ENCODE peak calls at places on chromosomes 12 and 14, in four cellular contexts. V, W, N and Y are unnamed samples. For H3K27me3, the result is how much of the 10 kb centered on the place peaks cover.

GRCh38 chr14:23409966-23410635 is 2.0 kb upstream of the MYH6 start:
- DNase-seq in V (no peak), W (no peak), N (peak), Y (no peak)

GRCh38 chr14:74257078-74257987 is 18.1 kb downstream of the VSX2 start:
- DNase-seq in V (peak), W (peak), N (no peak), Y (no peak)

GRCh38 chr12:9707864-9708808 is 24.8 kb downstream of the CLECL1 start:
- DNase-seq in V (peak), W (peak), N (peak), Y (no peak)

GRCh38 chr14:33951183-33951840 is 438 bp upstream of the EGLN3 start:
- DNase-seq in V (no peak), W (no peak), N (no peak), Y (no peak)

GRCh38 chr14:96631621-96632362 is 129.6 kb downstream of the PAPOLA start:
- DNase-seq in V (peak), W (no peak), N (no peak), Y (no peak)

GRCh38 chr12:54648265-54648664 is at the start of gene DCD:
- DNase-seq in V (no peak), W (no peak), N (no peak), Y (no peak)

GRCh38 chr14:72256055-72256454 is 323.8 kb downstream of the RGS6 start:
- DNase-seq in V (no peak), W (no peak), N (no peak), Y (no peak)

GRCh38 chr12:41361791-41362190 is 173.7 kb downstream of the PDZRN4 start:
- DNase-seq in V (no peak), W (no peak), N (no peak), Y (no peak)

GRCh38 chr12:40058721-40059190 is 47.1 kb downstream of the SLC2A13 start:
- DNase-seq in V (no peak), W (no peak), N (peak), Y (no peak)

GRCh38 chr14:74988131-74988530 is 14.6 kb upstream of the EIF2B2 start:
- DNase-seq in V (no peak), W (peak), N (no peak), Y (no peak)

GRCh38 chr14:31026395-31027096 is 367 bp upstream of the STRN3 start:
- DNase-seq in V (peak), W (peak), N (peak), Y (peak)

GRCh38 chr12:105292705-105293104 is 37.8 kb upstream of the C12orf75 start:
- DNase-seq in V (no peak), W (peak), N (no peak), Y (no peak)

GRCh38 chr14:71497645-71498086 is 434.6 kb upstream of the RGS6 start:
- DNase-seq in V (no peak), W (peak), N (no peak), Y (no peak)

GRCh38 chr14:22928237-22929103 is 706 bp downstream of the PRMT5 start:
- DNase-seq in V (no peak), W (peak), N (no peak), Y (no peak)

GRCh38 chr12:71607494-71608330 is 55.9 kb downstream of the ZFC3H1 start:
- DNase-seq in V (no peak), W (no peak), N (no peak), Y (no peak)

GRCh38 chr12:38775457-38775856 is 129.9 kb downstream of the CPNE8 start:
- DNase-seq in V (no peak), W (no peak), N (no peak), Y (no peak)

GRCh38 chr14:67418368-67419174 is 6.6 kb upstream of the PLEK2 start:
- DNase-seq in V (no peak), W (peak), N (no peak), Y (no peak)

GRCh38 chr14:95538801-95539509 is 4.1 kb downstream of the GLRX5 start:
- DNase-seq in V (no peak), W (no peak), N (no peak), Y (no peak)

GRCh38 chr12:59194794-59195193 is 274.5 kb upstream of the LRIG3 start:
- DNase-seq in V (no peak), W (no peak), N (no peak), Y (no peak)

GRCh38 chr14:24891987-24892729 is 157.8 kb downstream of the STXBP6 start:
- DNase-seq in V (no peak), W (no peak), N (no peak), Y (no peak)

GRCh38 chr12:1127021-1127420 is 136.0 kb downstream of the ERC1 start:
- DNase-seq in V (no peak), W (no peak), N (no peak), Y (no peak)

GRCh38 chr12:29882771-29883315 is 99.1 kb upstream of the TMTC1 start:
- DNase-seq in V (no peak), W (no peak), N (no peak), Y (no peak)

GRCh38 chr14:63924375-63924774 is 71.6 kb downstream of the SYNE2 start:
- DNase-seq in V (no peak), W (no peak), N (no peak), Y (no peak)

GRCh38 chr12:65511134-65511912 is 232.8 kb downstream of the MSRB3 start:
- DNase-seq in V (no peak), W (peak), N (peak), Y (no peak)

GRCh38 chr12:120903382-120903817 is 758 bp downstream of the SPPL3 start:
- DNase-seq in V (peak), W (peak), N (peak), Y (no peak)

GRCh38 chr12:108620236-108620879 is 13.3 kb downstream of the SELPLG start:
- DNase-seq in V (no peak), W (no peak), N (no peak), Y (no peak)

GRCh38 chr14:79576434-79576833 is 634.9 kb downstream of the DIO2 start:
- DNase-seq in V (no peak), W (no peak), N (no peak), Y (no peak)

GRCh38 chr12:11965258-11965910 is 105.4 kb upstream of the BCL2L14 start:
- DNase-seq in V (no peak), W (no peak), N (no peak), Y (no peak)

GRCh38 chr12:51127050-51127729 is 43.8 kb upstream of the CSRNP2 start:
- DNase-seq in V (no peak), W (no peak), N (no peak), Y (no peak)

GRCh38 chr12:46661161-46661845 is 164.5 kb downstream of the SLC38A4 start:
- DNase-seq in V (peak), W (peak), N (no peak), Y (peak)

GRCh38 chr14:68692916-68693771 is 99.7 kb downstream of the ZFP36L1 start:
- DNase-seq in V (no peak), W (no peak), N (no peak), Y (peak)

GRCh38 chr14:59427653-59428578 is 37.3 kb downstream of the GPR135 start:
- DNase-seq in V (no peak), W (no peak), N (peak), Y (no peak)

GRCh38 chr12:64610092-64610659 is at the start of gene RASSF3:
- DNase-seq in V (peak), W (peak), N (peak), Y (no peak)

GRCh38 chr14:90599748-90600507 is 203.1 kb downstream of the CALM1 start:
- DNase-seq in V (peak), W (no peak), N (no peak), Y (no peak)

GRCh38 chr12:104055686-104056388 is 5.8 kb upstream of the GLT8D2 start:
- DNase-seq in V (no peak), W (peak), N (peak), Y (no peak)

GRCh38 chr12:13749380-13749779 is 232.0 kb downstream of the GRIN2B start:
- DNase-seq in V (peak), W (no peak), N (no peak), Y (no peak)

GRCh38 chr12:95820096-95820703 is 29.6 kb upstream of the NTN4 start:
- DNase-seq in V (peak), W (peak), N (no peak), Y (no peak)

GRCh38 chr12:26878661-26879119 is 45.7 kb upstream of the ITPR2 start:
- DNase-seq in V (no peak), W (peak), N (peak), Y (no peak)

DNA sequence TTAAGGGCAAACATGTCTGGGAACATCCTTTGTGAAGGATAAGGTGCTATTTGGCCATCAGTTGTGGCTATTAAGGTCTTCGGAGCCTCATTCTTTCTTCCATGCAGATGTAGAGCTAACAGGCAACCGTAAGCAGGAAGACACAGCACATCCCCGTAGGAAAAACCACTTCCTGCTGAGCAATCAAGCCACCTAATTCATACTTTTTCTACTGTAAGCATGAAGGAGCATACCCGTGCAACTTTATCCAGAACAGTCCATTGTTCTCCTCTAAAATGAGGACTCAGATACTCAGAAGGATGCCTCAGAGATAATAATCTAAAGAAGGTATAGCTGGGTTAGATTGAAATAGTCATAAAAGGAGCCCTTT is 232.0 kb downstream of the PPM1H start:
- DNase-seq in V (no peak), W (peak), N (no peak), Y (no peak)
- H3K4me3 ChIP-seq in V (no peak), W (no peak), N (no peak), Y (no peak)

GRCh38 chr14:105143451-105144230 is 24.9 kb downstream of the JAG2 start:
- DNase-seq in V (peak), W (no peak), N (no peak), Y (no peak)

GRCh38 chr14:105145381-105146180 is 23.0 kb downstream of the JAG2 start:
- DNase-seq in V (no peak), W (no peak), N (peak), Y (no peak)

GRCh38 chr14:105142651-105143450 is 25.7 kb downstream of the JAG2 start:
- DNase-seq in V (peak), W (no peak), N (peak), Y (no peak)

GRCh38 chr14:105144666-105145380 is 23.8 kb downstream of the JAG2 start:
- DNase-seq in V (peak), W (no peak), N (no peak), Y (no peak)

DNA sequence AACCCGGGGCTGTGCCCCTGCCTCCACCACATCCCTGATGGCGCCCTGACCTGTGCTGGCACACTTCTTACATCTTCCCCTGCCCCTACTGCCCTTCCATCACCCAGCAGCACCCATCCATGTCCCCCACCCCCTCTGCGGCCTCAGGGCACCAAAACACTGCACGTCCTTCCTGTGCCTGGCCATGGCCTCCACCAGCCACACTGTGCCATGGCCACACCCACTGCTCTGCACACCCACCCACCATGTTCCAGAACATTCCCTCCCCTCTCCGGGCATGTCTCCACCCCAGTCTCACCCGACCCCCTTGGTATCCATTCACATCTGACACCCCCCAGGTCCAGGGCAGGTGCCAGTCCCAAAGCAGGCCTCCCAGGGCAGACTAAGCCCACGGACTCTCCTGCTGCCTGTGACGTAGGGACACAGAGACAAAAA is 24.3 kb downstream of the JAG2 start:
- DNase-seq in V (no peak), W (no peak), N (no peak), Y (no peak)
- H3K27me3 ChIP-seq in V (under half), W (under half), N (under half), Y (under half)

GRCh38 chr12:131000000-131000486 is 46.3 kb downstream of the ADGRD1 start:
- DNase-seq in V (no peak), W (no peak), N (no peak), Y (no peak)

GRCh38 chr12:131003676-131004075 is 50.0 kb downstream of the ADGRD1 start:
- DNase-seq in V (peak), W (no peak), N (no peak), Y (no peak)

GRCh38 chr12:131002271-131002670 is 48.6 kb downstream of the ADGRD1 start:
- DNase-seq in V (peak), W (no peak), N (no peak), Y (no peak)

GRCh38 chr12:131003036-131003435 is 49.3 kb downstream of the ADGRD1 start:
- DNase-seq in V (peak), W (no peak), N (no peak), Y (no peak)

GRCh38 chr12:131001493-131001892 is 47.8 kb downstream of the ADGRD1 start:
- DNase-seq in V (peak), W (no peak), N (no peak), Y (no peak)
- H3K4me3 ChIP-seq in V (no peak), W (no peak), N (no peak), Y (no peak)

DNA sequence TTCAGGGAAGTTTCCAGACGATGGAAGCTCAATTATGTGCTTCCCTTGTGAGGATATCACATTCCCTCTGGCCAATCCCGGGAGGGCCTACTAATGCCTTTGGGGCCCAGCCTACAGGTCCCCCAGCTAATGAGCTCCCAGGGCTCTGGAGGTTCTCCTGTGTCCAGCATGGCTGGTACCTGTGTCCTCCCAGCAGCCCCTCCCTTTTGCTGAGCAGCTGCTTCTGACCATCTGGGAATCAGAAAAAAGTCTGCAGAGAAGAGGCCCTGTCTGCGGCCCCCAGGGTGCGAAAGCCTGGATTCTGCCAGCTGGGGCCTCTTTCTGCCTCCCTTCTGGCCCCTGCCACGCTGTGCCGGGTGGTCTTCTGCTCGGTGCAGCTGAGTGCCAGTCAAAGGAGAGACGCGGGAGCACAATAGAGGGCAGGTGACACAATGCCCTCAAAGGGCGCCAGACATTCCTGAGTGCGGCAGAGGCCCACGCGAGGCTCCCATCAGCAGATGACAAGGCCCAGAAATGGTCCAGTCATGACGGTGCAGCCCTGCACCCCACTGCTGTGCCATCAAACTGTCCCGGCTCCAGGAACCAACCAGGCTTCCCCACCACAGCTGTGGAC is 12.6 kb downstream of the BTBD6 start:
- DNase-seq in V (no peak), W (no peak), N (no peak), Y (no peak)
- H3K27me3 ChIP-seq in V (under half), W (under half), N (under half), Y (under half)

DNA sequence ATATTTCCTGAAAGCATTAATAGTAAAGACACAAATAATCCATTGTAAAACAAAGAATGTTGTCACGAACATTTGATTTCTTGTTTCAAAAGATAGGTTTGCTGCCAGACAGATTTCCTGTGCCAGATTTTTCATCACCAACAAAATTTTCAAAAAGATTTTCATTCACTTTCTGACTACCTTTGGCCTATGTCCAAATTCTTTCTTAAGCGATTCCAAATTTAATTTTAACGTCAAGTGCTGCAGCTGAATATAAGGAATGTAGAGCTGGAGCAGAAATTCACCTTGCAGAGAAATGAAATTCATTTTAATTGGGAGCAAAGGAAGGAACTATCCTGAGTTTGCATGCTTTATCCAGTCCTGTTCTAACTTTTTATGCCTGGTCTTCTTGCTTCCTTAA is 277.4 kb downstream of the CCER1 start:
- DNase-seq in V (no peak), W (peak), N (no peak), Y (no peak)
- H3K4me3 ChIP-seq in V (no peak), W (no peak), N (no peak), Y (no peak)

GRCh38 chr12:52257074-52257551 is 17.3 kb upstream of the KRT86 start:
- DNase-seq in V (no peak), W (no peak), N (no peak), Y (no peak)

GRCh38 chr12:52260351-52261210 is 13.9 kb upstream of the KRT86 start:
- DNase-seq in V (no peak), W (peak), N (no peak), Y (no peak)

GRCh38 chr12:52256165-52256935 is 18.1 kb upstream of the KRT86 start:
- DNase-seq in V (peak), W (no peak), N (no peak), Y (no peak)

GRCh38 chr12:52259850-52260249 is 14.6 kb upstream of the KRT86 start:
- DNase-seq in V (no peak), W (no peak), N (no peak), Y (no peak)

DNA sequence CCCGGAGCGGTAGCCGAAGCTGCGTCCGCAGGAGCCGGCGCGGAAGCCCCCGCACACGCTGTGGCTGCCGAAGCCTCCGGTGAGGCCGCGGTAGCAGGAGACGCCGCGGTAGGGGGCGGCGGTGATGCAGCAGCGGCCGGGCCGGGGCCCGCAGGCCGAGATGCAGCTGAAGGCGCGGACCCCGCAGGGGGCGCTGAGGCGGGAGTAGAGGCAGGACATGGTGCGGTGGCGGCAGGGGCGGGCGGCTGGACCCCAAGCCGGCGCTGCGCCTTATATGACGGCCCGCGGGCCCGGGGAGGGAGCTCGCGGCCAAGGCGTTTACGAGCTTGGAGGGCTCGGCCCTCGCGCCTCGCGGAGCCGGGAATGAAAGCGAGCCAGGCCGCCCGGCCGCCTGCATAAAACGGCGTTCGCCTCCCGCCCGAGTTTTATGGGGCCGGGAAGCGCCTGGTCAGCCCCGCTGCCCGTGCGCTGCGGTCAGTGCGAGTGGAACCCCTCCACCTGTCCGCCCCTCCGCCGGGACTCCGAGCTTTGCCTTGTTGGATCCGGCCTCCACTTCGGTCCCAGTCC is 16.0 kb upstream of the KRT86 start:
- DNase-seq in V (peak), W (peak), N (no peak), Y (no peak)
- H3K27me3 ChIP-seq in V (under half), W (under half), N (half or more), Y (under half)

GRCh38 chr12:130762319-130762675 is 46.2 kb upstream of the RIMBP2 start:
- DNase-seq in V (no peak), W (no peak), N (no peak), Y (no peak)
- H3K4me3 ChIP-seq in V (no peak), W (no peak), N (no peak), Y (no peak)

DNA sequence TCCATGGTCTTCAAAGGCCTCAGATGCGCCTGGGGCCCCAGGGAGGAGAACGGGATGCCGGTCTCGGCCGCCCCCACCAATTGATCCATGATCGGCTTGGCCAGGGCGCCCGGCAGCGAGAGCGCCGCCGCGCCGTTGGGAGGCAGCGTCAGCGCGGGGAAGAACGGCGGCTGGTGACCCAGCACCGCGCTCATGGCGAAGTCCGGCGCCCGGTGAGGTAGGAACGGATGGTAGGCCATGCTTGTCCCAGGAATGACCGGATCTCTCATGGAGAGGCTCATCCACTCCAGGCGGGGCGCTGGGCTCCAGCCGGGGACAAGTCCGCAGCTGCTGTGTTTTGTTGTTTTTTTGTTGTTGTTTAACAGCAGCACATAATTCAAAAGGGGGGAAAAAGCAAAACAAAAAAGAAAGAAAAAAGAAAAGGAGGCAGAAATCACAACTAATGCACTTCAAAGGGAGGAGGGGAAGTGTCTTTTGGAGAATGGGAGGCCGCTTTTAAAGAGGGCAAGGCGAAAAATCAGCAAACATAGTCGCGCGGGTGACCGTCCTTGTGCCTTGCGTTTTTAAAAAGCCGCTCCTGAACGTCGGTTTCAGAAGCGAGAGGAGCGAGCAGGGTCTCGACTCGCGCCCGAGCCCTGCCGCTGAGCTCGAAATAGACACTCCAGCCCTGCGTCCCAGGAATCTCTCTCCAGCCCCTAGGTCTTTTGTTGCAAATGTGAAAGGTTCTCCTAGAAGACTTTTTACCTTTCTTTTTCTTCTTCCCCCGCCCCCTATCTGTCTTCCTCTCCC is 861 bp downstream of the TBX3 start:
- DNase-seq in V (peak), W (peak), N (no peak), Y (no peak)
- H3K27me3 ChIP-seq in V (half or more), W (under half), N (half or more), Y (under half)

GRCh38 chr14:101730626-101731186 is 30.8 kb upstream of the PPP2R5C start:
- DNase-seq in V (peak), W (no peak), N (no peak), Y (no peak)
- H3K4me3 ChIP-seq in V (no peak), W (no peak), N (no peak), Y (no peak)